ENCODE peak calls at places on chromosomes 5 and 9, in four cellular contexts. T, H, K and D are unnamed samples.

GRCh38 chr5:150642567-150642927 is 2.1 kb downstream of the SYNPO start:
- DNase-seq in H (no peak), K (no peak), T (no peak), D (no peak)

GRCh38 chr5:116045821-116046220 is 13.5 kb downstream of the ARL14EPL start:
- DNase-seq in K (no peak), T (no peak), H (no peak), D (no peak)

GRCh38 chr9:134847138-134847537 is 33.5 kb upstream of the FCN2 start:
- DNase-seq in H (no peak), K (no peak), T (no peak), D (no peak)

GRCh38 chr9:71692337-71692736 is 76.0 kb downstream of the CEMIP2 start:
- DNase-seq in H (no peak), K (no peak), T (no peak), D (peak)

GRCh38 chr5:117486291-117486690 is 911.7 kb upstream of the SEMA6A start:
- DNase-seq in H (no peak), T (no peak), K (no peak), D (no peak)

GRCh38 chr5:123371575-123372179 is 51.5 kb downstream of the CEP120 start:
- DNase-seq in K (peak), T (peak), H (no peak), D (no peak)

GRCh38 chr5:28580616-28581015 is 1542.2 kb upstream of the CDH9 start:
- DNase-seq in K (no peak), H (no peak), T (no peak), D (no peak)

GRCh38 chr5:74865799-74866652 is at the start of gene FAM169A:
- DNase-seq in K (peak), H (peak), T (peak), D (peak)

GRCh38 chr5:117604845-117605244 is 1030.2 kb upstream of the SEMA6A start:
- DNase-seq in K (no peak), H (no peak), T (no peak), D (no peak)

GRCh38 chr5:175822225-175822624 is 49.2 kb upstream of the CPLX2 start:
- DNase-seq in H (no peak), K (no peak), T (no peak), D (no peak)

GRCh38 chr5:135934939-135935338 is 19.8 kb downstream of the LECT2 start:
- DNase-seq in H (no peak), K (no peak), T (no peak), D (no peak)

GRCh38 chr9:94005272-94005901 is 50.2 kb upstream of the BARX1 start:
- DNase-seq in T (no peak), H (no peak), K (no peak), D (no peak)

GRCh38 chr9:34501889-34502425 is 20.8 kb downstream of the ENHO start:
- DNase-seq in T (no peak), H (peak), K (peak), D (peak)

GRCh38 chr5:18999478-18999877 is 988.5 kb downstream of the CDH18 start:
- DNase-seq in T (no peak), K (no peak), H (no peak), D (no peak)

GRCh38 chr9:19429590-19429989 is 20.8 kb downstream of the ACER2 start:
- DNase-seq in T (no peak), K (no peak), H (no peak), D (no peak)

GRCh38 chr9:10144336-10144735 is 468.5 kb downstream of the PTPRD start:
- DNase-seq in H (no peak), K (no peak), T (no peak), D (peak)

GRCh38 chr5:138369706-138370105 is 17.2 kb downstream of the KDM3B start:
- DNase-seq in H (no peak), T (no peak), K (no peak), D (no peak)

GRCh38 chr5:56060276-56061110 is 65.7 kb upstream of the IL6ST start:
- DNase-seq in K (no peak), H (no peak), T (no peak), D (no peak)

GRCh38 chr5:102711525-102712240 is 43.4 kb upstream of the PAM start:
- DNase-seq in H (no peak), K (no peak), T (no peak), D (no peak)

GRCh38 chr5:179241175-179241574 is 104.1 kb downstream of the ADAMTS2 start:
- DNase-seq in H (no peak), K (no peak), T (no peak), D (no peak)

GRCh38 chr5:122392844-122393243 is 80.8 kb downstream of the SNCAIP start:
- DNase-seq in H (no peak), K (no peak), T (no peak), D (no peak)

GRCh38 chr5:20113031-20113685 is 125.2 kb upstream of the CDH18 start:
- DNase-seq in T (no peak), K (no peak), H (no peak), D (no peak)

GRCh38 chr9:136081113-136081825 is 13.8 kb downstream of the NACC2 start:
- DNase-seq in H (no peak), T (no peak), K (peak), D (no peak)